ENCODE peak calls at places on chromosomes 1 and 21, in four cellular contexts. R, M, Z and Q are unnamed samples.

GRCh38 chr1:35763211-35763610 is 6.6 kb downstream of the CLSPN start:
- DNase-seq in R (no peak), M (no peak), Z (no peak), Q (no peak)

GRCh38 chr1:183285746-183286145 is 99.7 kb downstream of the LAMC2 start:
- DNase-seq in R (no peak), M (no peak), Z (no peak), Q (no peak)

GRCh38 chr1:118136511-118136937 is 48.5 kb downstream of the SPAG17 start:
- DNase-seq in R (no peak), M (no peak), Z (peak; percentile 85), Q (no peak)

GRCh38 chr1:33281554-33282303 is 25.4 kb downstream of the ZNF362 start:
- DNase-seq in R (peak; percentile 17), M (no peak), Z (no peak), Q (no peak)

GRCh38 chr1:93888900-93889299 is 9.9 kb upstream of the DNTTIP2 start:
- DNase-seq in R (no peak), M (peak; percentile 48), Z (no peak), Q (peak; percentile 31)

GRCh38 chr1:197388801-197389200 is 120.7 kb downstream of the CRB1 start:
- DNase-seq in R (no peak), M (no peak), Z (no peak), Q (no peak)

GRCh38 chr1:19651141-19651737 is 7.1 kb downstream of the NBL1 start:
- DNase-seq in R (peak; percentile 46), M (peak; percentile 84), Z (peak; percentile 55), Q (peak; percentile 75)

GRCh38 chr1:175481126-175482071 is 262.0 kb downstream of the TNR start:
- DNase-seq in R (no peak), M (no peak), Z (peak; percentile 37), Q (peak; percentile 48)

GRCh38 chr1:12424150-12424549 is 193.9 kb downstream of the DHRS3 start:
- DNase-seq in R (no peak), M (no peak), Z (no peak), Q (no peak)

GRCh38 chr1:3708696-3709246 is 43.5 kb upstream of the CCDC27 start:
- DNase-seq in R (no peak), M (peak; percentile 77), Z (no peak), Q (peak; percentile 49)

GRCh38 chr1:36856126-36856525 is 178.2 kb downstream of the GRIK3 start:
- DNase-seq in R (no peak), M (peak; percentile 73), Z (no peak), Q (no peak)

GRCh38 chr1:172144445-172145060 is 275.9 kb upstream of the C1orf105 start:
- DNase-seq in R (no peak), M (no peak), Z (no peak), Q (no peak)

GRCh38 chr1:38173848-38174247 is 127.3 kb upstream of the POU3F1 start:
- DNase-seq in R (no peak), M (no peak), Z (peak; percentile 41), Q (no peak)

GRCh38 chr1:41724248-41724647 is 194.5 kb downstream of the HIVEP3 start:
- DNase-seq in R (no peak), M (no peak), Z (no peak), Q (no peak)

GRCh38 chr1:154157520-154158306 is 2.8 kb upstream of the NUP210L start:
- DNase-seq in R (no peak), M (no peak), Z (peak; percentile 88), Q (peak; percentile 7)

GRCh38 chr1:208024406-208024805 is 113.5 kb upstream of the CD34 start:
- DNase-seq in R (no peak), M (no peak), Z (no peak), Q (no peak)

GRCh38 chr1:15326691-15327530 is 79.9 kb downstream of the FHAD1 start:
- DNase-seq in R (no peak), M (no peak), Z (no peak), Q (peak; percentile 89)

GRCh38 chr1:51699376-51699775 is 82.5 kb downstream of the OSBPL9 start:
- DNase-seq in R (no peak), M (no peak), Z (no peak), Q (no peak)

GRCh38 chr1:201295861-201296260 is 12.6 kb downstream of the PKP1 start:
- DNase-seq in R (no peak), M (no peak), Z (no peak), Q (no peak)

GRCh38 chr1:150366416-150367296 is 2.7 kb downstream of the RPRD2 start:
- DNase-seq in R (no peak), M (no peak), Z (peak; percentile 24), Q (no peak)

GRCh38 chr1:33383974-33384767 is 46.7 kb downstream of the PHC2 start:
- DNase-seq in R (no peak), M (no peak), Z (no peak), Q (no peak)

GRCh38 chr1:200258447-200259375 is 151.1 kb downstream of the ZNF281 start:
- DNase-seq in R (no peak), M (no peak), Z (peak; percentile 60), Q (no peak)

GRCh38 chr21:16424331-16424749 is 694.6 kb downstream of the USP25 start:
- DNase-seq in R (no peak), M (no peak), Z (no peak), Q (no peak)

GRCh38 chr21:16425297-16425696 is 695.5 kb downstream of the USP25 start:
- DNase-seq in R (no peak), M (no peak), Z (no peak), Q (no peak)

GRCh38 chr21:16420086-16420724 is 690.4 kb downstream of the USP25 start:
- DNase-seq in R (no peak), M (no peak), Z (no peak), Q (no peak)

GRCh38 chr21:16423921-16424320 is 694.1 kb downstream of the USP25 start:
- DNase-seq in R (no peak), M (no peak), Z (no peak), Q (no peak)

GRCh38 chr21:16422702-16423101 is 692.9 kb downstream of the USP25 start:
- DNase-seq in R (no peak), M (no peak), Z (no peak), Q (no peak)
- H3K4me3 ChIP-seq in R (peak overlapping the region; percentile 68), M (no peak overlapping the region), Z (no peak overlapping the region), Q (no peak overlapping the region)

GRCh38 chr1:44641126-44642102 is 32.9 kb downstream of the TMEM53 start:
- DNase-seq in R (no peak), M (no peak), Z (no peak), Q (no peak)

GRCh38 chr1:44642255-44642654 is 32.0 kb downstream of the TMEM53 start:
- DNase-seq in R (no peak), M (no peak), Z (no peak), Q (no peak)

GRCh38 chr1:44637590-44638411 is 36.5 kb downstream of the TMEM53 start:
- DNase-seq in R (no peak), M (no peak), Z (no peak), Q (peak; percentile 88)

GRCh38 chr1:44642925-44643324 is 31.4 kb downstream of the TMEM53 start:
- DNase-seq in R (no peak), M (no peak), Z (no peak), Q (no peak)

DNA sequence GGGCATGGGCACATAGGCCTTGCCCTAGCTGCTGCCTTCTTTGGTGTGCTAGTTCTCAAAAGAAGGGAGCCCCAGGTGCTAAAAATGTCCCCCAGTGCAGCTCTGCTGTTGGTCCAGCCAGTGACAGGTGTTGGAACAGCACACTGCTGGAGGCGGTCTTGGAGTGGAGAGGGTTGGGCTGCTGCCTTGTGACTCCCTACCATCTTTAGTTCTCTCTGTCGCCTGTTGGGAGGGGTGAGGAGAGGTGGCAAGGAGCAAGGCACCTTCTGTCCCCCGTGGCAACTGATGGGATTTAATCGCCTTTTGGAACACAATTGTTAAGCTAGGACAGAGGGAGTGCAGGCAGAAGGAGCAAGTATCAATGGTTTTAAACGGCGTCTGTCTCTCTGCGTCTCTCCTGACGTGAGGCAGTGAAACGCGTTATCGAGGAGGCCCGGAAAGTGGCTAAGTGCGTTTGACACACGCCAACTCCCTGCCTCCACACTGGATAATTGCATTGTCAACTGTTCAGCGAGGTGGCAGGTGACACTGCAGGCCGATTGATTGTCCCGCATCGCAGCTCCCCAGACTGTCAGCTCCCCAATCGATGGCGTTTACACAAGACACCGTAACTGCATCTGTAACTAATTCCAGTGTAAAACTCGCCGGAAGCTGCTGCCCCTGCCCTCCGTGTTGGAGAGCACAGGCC is 34.0 kb downstream of the TMEM53 start:
- DNase-seq in R (no peak), M (no peak), Z (no peak), Q (peak; percentile 37)
- H3K4me3 ChIP-seq in R (no peak overlapping the region), M (no peak overlapping the region), Z (no peak overlapping the region), Q (no peak overlapping the region)

GRCh38 chr1:96834986-96835385 is 113.4 kb downstream of the PTBP2 start:
- DNase-seq in R (no peak), M (no peak), Z (no peak), Q (no peak)
- H3K4me3 ChIP-seq in R (no peak overlapping the region), M (no peak overlapping the region), Z (no peak overlapping the region), Q (no peak overlapping the region)

DNA sequence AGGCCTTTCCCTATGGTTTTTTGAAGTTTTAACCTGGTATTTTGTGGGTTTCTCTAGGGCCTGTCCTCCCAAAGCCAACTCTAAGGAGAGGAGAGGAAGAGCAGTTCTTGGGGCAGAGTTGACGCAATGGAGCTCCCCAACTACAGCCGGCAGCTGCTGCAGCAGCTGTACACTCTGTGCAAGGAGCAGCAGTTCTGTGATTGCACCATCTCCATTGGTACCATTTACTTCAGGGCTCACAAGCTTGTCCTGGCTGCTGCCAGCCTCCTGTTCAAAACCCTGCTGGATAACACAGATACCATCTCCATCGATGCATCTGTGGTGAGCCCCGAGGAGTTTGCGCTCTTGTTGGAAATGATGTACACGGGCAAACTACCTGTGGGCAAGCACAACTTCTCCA is 38.2 kb downstream of the ZBTB40 start:
- DNase-seq in R (no peak), M (no peak), Z (no peak), Q (no peak)
- H3K4me3 ChIP-seq in R (no peak overlapping the region), M (no peak overlapping the region), Z (no peak overlapping the region), Q (no peak overlapping the region)

GRCh38 chr1:244326757-244327156 is 125.0 kb downstream of the ADSS2 start:
- DNase-seq in R (no peak), M (no peak), Z (no peak), Q (no peak)

GRCh38 chr1:244329591-244330317 is 122.0 kb downstream of the ADSS2 start:
- DNase-seq in R (no peak), M (no peak), Z (no peak), Q (no peak)

GRCh38 chr1:244325056-244325764 is 126.5 kb downstream of the ADSS2 start:
- DNase-seq in R (no peak), M (no peak), Z (peak; percentile 82), Q (no peak)

GRCh38 chr1:244327533-244327932 is 124.2 kb downstream of the ADSS2 start:
- DNase-seq in R (no peak), M (no peak), Z (no peak), Q (no peak)

DNA sequence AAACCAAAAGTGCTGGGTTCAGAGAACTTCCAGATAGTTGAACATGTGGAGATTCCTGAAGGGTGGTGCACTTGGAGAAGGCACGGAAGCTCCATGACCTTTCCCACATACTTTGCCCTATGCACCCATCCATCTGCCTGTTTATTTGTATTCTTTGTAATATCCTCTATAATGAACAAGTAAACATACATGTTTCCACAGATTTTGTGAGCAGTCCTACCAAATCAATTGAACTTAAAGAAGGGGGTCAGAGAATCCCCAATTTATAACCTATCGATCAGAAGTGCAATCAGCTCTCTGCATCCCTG is 121.4 kb downstream of the ADSS2 start:
- DNase-seq in R (no peak), M (peak; percentile 26), Z (no peak), Q (no peak)
- H3K4me3 ChIP-seq in R (no peak overlapping the region), M (no peak overlapping the region), Z (no peak overlapping the region), Q (no peak overlapping the region)